ENCODE peak calls at places on chromosomes 6 and 20, in ten cellular contexts. E is cardiac muscle cell; I is WERI-Rb-1; F is CD8-positive, alpha-beta T cell; R is A549; S is mammary epithelial cell; L is HepG2; O is thyroid gland; C is H9; A is lung. Z is an unnamed sample.

GRCh38 chr6:12962529-12962928 is 246.0 kb downstream of the PHACTR1 start:
- DNase-seq in E (no peak), I (no peak), F (no peak), R (no peak), S (no peak), L (no peak), O (no peak), C (no peak), A (no peak), Z (no peak)

GRCh38 chr6:68689910-68690309 is 54.8 kb downstream of the ADGRB3 start:
- DNase-seq in E (peak; percentile 22), I (no peak), F (no peak), R (no peak), S (no peak), L (no peak), O (no peak), C (no peak), A (no peak), Z (no peak)

GRCh38 chr20:31943052-31943471 is 8.8 kb downstream of the PDRG1 start:
- DNase-seq in E (no peak), I (no peak), F (no peak), R (no peak), S (no peak), L (no peak), O (peak; percentile 84), C (no peak), A (no peak), Z (no peak)

GRCh38 chr6:160300076-160300695 is 41.6 kb upstream of the SLC22A2 start:
- DNase-seq in E (peak; percentile 1), I (no peak), F (no peak), R (no peak), S (peak; percentile 49), L (peak; percentile 28), O (no peak), C (no peak), A (no peak), Z (no peak)

GRCh38 chr6:107293421-107293820 is 165.9 kb downstream of the PDSS2 start:
- DNase-seq in E (no peak), I (no peak), F (no peak), R (no peak), S (no peak), L (no peak), O (no peak), C (no peak), A (no peak), Z (no peak)

GRCh38 chr6:116266803-116267202 is 12.9 kb downstream of the TSPYL1 start:
- DNase-seq in E (no peak), I (no peak), F (no peak), R (no peak), S (peak; percentile 63), L (no peak), O (no peak), C (no peak), A (no peak), Z (no peak)

GRCh38 chr6:16999486-17000436 is 102.1 kb upstream of the STMND1 start:
- DNase-seq in E (no peak), I (no peak), F (no peak), R (no peak), S (peak; percentile 50), L (no peak), O (no peak), C (no peak), A (no peak), Z (no peak)

GRCh38 chr6:122388945-122389344 is 10.5 kb upstream of the HSF2 start:
- DNase-seq in E (no peak), I (no peak), F (no peak), R (no peak), S (no peak), L (no peak), O (no peak), C (no peak), A (no peak), Z (no peak)

GRCh38 chr20:63652192-63652980 is 838 bp downstream of the STMN3 start:
- DNase-seq in E (peak; percentile 24), I (peak; percentile 84), F (no peak), R (no peak), S (no peak), L (peak; percentile 41), O (peak; percentile 30), C (peak; percentile 53), A (no peak), Z (no peak)

DNA sequence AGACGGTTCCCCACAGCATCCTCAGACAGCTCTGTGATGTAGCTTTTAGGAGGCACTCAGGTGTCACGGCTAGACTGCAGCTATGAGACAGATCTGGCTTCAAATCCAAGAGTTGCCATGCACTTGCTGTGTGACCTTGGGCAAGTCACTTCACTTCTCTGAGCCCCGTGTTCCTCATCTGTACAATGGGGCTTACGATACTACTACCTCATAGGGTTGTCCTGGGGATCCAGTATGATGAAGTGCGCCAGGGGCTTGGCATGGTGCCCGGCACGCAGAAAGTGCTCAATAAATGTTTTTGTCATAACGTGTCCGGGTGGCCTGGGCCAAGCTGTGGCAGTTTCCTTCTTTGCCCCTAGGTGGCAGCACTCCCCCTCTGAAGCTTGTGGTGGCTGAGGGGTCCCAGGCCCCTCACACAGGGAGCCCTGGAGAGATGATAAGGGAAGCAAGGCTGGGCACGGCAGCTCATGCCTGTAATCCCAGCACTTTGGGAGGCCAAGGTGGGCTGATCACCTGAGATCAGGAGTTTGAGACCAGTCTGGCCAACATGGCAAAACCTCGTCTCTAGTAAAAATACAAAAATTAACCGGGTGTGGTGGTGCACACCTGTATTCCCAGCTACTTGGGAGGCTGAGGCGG is 19.1 kb upstream of the CHMP4B start:
- DNase-seq in E (peak; percentile 43), I (peak; percentile 51), F (peak; percentile 40), R (peak; percentile 58), S (no peak), L (peak; percentile 61), O (peak; percentile 30), C (peak; percentile 64), A (peak; percentile 53), Z (no peak)
- TF ChIP-seq CTCF in E (peak; percentile 81), I (peak; percentile 85), F (peak; percentile 82), R (peak; percentile 76), S (peak; percentile 66), L (peak; percentile 99), O (peak; percentile 68), C (peak; percentile 99), A (peak; percentile 61), Z (peak; percentile 67)

GRCh38 chr20:24460712-24461111 is 8.7 kb upstream of the SYNDIG1 start:
- DNase-seq in E (no peak), I (no peak), F (no peak), R (no peak), S (no peak), L (no peak), O (no peak), C (no peak), A (no peak), Z (no peak)
- H3K27ac ChIP-seq in E (no peak overlapping the region), I (no peak overlapping the region), F (no peak overlapping the region), R (no peak overlapping the region), S (no peak overlapping the region), L (no peak overlapping the region), O (no peak overlapping the region), C (no peak overlapping the region), A (no peak overlapping the region), Z (no peak overlapping the region)

GRCh38 chr6:24287239-24287638 is 70.6 kb downstream of the DCDC2 start:
- DNase-seq in E (no peak), I (no peak), F (no peak), R (no peak), S (no peak), L (no peak), O (no peak), C (no peak), A (no peak), Z (no peak)

GRCh38 chr6:24284006-24284405 is 73.9 kb downstream of the DCDC2 start:
- DNase-seq in E (no peak), I (no peak), F (no peak), R (no peak), S (no peak), L (no peak), O (no peak), C (no peak), A (no peak), Z (no peak)

DNA sequence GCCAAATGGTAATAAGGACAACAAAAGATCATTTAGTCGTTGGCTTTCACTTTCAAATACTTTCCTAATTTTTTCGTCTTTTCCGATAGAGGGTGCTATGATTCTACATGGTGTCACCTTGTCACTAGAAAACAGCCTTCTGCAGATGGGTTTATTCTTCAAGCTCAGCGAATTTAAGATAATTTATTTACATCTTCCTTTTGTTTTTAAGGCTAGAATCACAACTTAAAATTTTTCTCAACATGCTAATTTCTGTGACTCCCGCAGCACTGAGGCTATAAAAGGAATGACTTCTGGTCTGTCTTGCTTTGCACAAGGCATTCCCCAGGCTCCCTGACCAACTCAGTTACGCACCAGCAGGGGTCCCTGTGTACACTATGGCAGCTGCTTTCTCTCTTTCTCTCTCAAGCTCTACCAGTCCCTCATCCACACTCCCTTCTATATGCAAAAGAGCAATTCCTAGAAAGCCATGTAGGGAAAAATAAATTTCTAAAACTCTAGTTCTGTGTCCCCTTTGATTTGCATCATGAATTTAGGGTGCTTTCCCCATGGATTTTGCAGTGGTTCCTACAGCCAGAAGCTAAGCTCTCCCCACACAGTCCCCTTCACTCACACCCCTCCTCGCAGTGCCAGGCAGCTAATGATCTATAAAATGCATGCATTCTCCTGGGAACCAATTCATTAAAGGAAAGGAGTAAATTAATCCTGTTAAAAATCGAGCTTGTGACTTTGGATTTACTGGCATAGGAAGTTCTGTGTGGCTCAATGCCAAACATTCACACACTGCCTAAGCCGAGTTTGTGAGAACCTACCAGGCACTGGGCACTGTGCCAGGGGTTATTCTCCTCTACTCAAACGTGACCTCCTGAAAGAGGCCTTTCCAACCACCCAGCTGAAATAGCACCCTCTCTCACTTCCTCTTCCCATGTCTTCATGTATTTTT is 74.5 kb downstream of the DCDC2 start:
- DNase-seq in E (peak; percentile 91), I (peak; percentile 89), F (no peak), R (peak; percentile 83), S (peak; percentile 63), L (peak; percentile 90), O (peak; percentile 95), C (peak; percentile 76), A (peak; percentile 58), Z (no peak)
- TF ChIP-seq CTCF in E (peak; percentile 83), I (peak; percentile 94), F (peak; percentile 51), R (peak; percentile 98), S (peak; percentile 77), L (peak; percentile 94), O (peak; percentile 65), C (peak; percentile 87), A (no peak), Z (peak; percentile 55)

GRCh38 chr6:53797304-53797703 is 2.5 kb downstream of the LRRC1 start:
- DNase-seq in E (no peak), I (no peak), F (no peak), R (no peak), S (no peak), L (no peak), O (no peak), C (no peak), A (no peak), Z (no peak)

GRCh38 chr6:53795254-53795701 is 473 bp downstream of the LRRC1 start:
- DNase-seq in E (no peak), I (no peak), F (no peak), R (no peak), S (peak; percentile 53), L (no peak), O (peak; percentile 48), C (no peak), A (no peak), Z (no peak)

GRCh38 chr6:53796451-53796780 is 1.6 kb downstream of the LRRC1 start:
- DNase-seq in E (no peak), I (no peak), F (no peak), R (no peak), S (no peak), L (peak; percentile 48), O (no peak), C (no peak), A (no peak), Z (no peak)

GRCh38 chr6:53795702-53796450 is 1.1 kb downstream of the LRRC1 start:
- DNase-seq in E (peak; percentile 56), I (peak; percentile 38), F (no peak), R (no peak), S (peak; percentile 58), L (peak; percentile 29), O (peak; percentile 76), C (no peak), A (peak; percentile 35), Z (no peak)

GRCh38 chr6:53796791-53797190 is 2.0 kb downstream of the LRRC1 start:
- DNase-seq in E (no peak), I (no peak), F (no peak), R (no peak), S (peak; percentile 68), L (no peak), O (no peak), C (no peak), A (no peak), Z (no peak)
- H3K27ac ChIP-seq in E (no peak overlapping the region), I (no peak overlapping the region), F (no peak overlapping the region), R (no peak overlapping the region), S (peak overlapping the region; percentile 57), L (peak overlapping the region; percentile 81), O (peak overlapping the region; percentile 87), C (no peak overlapping the region), A (no peak overlapping the region), Z (peak overlapping the region; percentile 82)